ENCODE peak calls at places on chromosomes 16 and 17, in five cellular contexts. One of them, this sample, is unnamed.

GRCh38 chr17:77385750-77386501 is 245.2 kb downstream of the SEC14L1 start:
- DNase-seq in AG04449: no peak
- DNase-seq in NCI-H774: no peak
- DNase-seq in ascending aorta: no peak
- DNase-seq in HFF-Myc: no peak
- DNase-seq in this sample: no peak

GRCh38 chr16:89922884-89923639 is at the start of gene TUBB3:
- DNase-seq in AG04449: no peak
- DNase-seq in NCI-H774: peak
- DNase-seq in ascending aorta: no peak
- DNase-seq in HFF-Myc: no peak
- DNase-seq in this sample: peak

GRCh38 chr16:79418588-79418987 is 181.9 kb downstream of the MAF start:
- DNase-seq in AG04449: no peak
- DNase-seq in NCI-H774: no peak
- DNase-seq in ascending aorta: no peak
- DNase-seq in HFF-Myc: no peak
- DNase-seq in this sample: no peak

GRCh38 chr16:77585379-77585778 is 136.9 kb upstream of the NUDT7 start:
- DNase-seq in AG04449: no peak
- DNase-seq in NCI-H774: no peak
- DNase-seq in ascending aorta: no peak
- DNase-seq in HFF-Myc: no peak
- DNase-seq in this sample: no peak

GRCh38 chr17:45384047-45384799 is 48.4 kb downstream of the ARHGAP27 start:
- DNase-seq in AG04449: no peak
- DNase-seq in NCI-H774: no peak
- DNase-seq in ascending aorta: no peak
- DNase-seq in HFF-Myc: no peak
- DNase-seq in this sample: no peak

GRCh38 chr17:17269926-17270773 is 10.9 kb downstream of the COPS3 start:
- DNase-seq in AG04449: no peak
- DNase-seq in NCI-H774: no peak
- DNase-seq in ascending aorta: no peak
- DNase-seq in HFF-Myc: no peak
- DNase-seq in this sample: no peak

GRCh38 chr17:4974064-4974670 is 6.5 kb upstream of the SPAG7 start:
- DNase-seq in AG04449: no peak
- DNase-seq in NCI-H774: no peak
- DNase-seq in ascending aorta: no peak
- DNase-seq in HFF-Myc: no peak
- DNase-seq in this sample: no peak

GRCh38 chr16:81608515-81609209 is 164.1 kb downstream of the CMIP start:
- DNase-seq in AG04449: no peak
- DNase-seq in NCI-H774: no peak
- DNase-seq in ascending aorta: no peak
- DNase-seq in HFF-Myc: no peak
- DNase-seq in this sample: no peak

GRCh38 chr16:20906225-20906870 is 5.8 kb downstream of the LYRM1 start:
- DNase-seq in AG04449: peak
- DNase-seq in NCI-H774: no peak
- DNase-seq in ascending aorta: no peak
- DNase-seq in HFF-Myc: peak
- DNase-seq in this sample: no peak

GRCh38 chr16:7227193-7227825 is 105.3 kb upstream of the RBFOX1 start:
- DNase-seq in AG04449: no peak
- DNase-seq in NCI-H774: no peak
- DNase-seq in ascending aorta: no peak
- DNase-seq in HFF-Myc: no peak
- DNase-seq in this sample: no peak